ENCODE peak calls at places on chromosomes 11 and 22, in nine cellular contexts. One of them, this sample, is unnamed.

GRCh38 chr11:135074397-135074998 is 662.5 kb upstream of the B3GAT1 start:
- DNase-seq in B cell: no peak
- DNase-seq in stimulated activated CD4-positive, alpha-beta T cell treated with anti-CD3 and anti-CD28 coated beads, Interleukin-4, amount 100 ng/mL, for 1 hour: no peak
- DNase-seq in IMR-90: no peak
- DNase-seq in neuronal stem cell: no peak
- DNase-seq in NAMALWA: no peak
- DNase-seq in EL: no peak
- DNase-seq in OCI-LY7: no peak
- DNase-seq in T-helper 2 cell treated with Interferon-gamma antibody and Interleukin-4, amounts not matched to agents 5 μg/mL and 100 μg/mL, for 36 hours: no peak
- DNase-seq in this sample: no peak

GRCh38 chr11:122748968-122749687 is 89.2 kb upstream of the CRTAM start:
- DNase-seq in B cell: no peak
- DNase-seq in stimulated activated CD4-positive, alpha-beta T cell treated with anti-CD3 and anti-CD28 coated beads, Interleukin-4, amount 100 ng/mL, for 1 hour: peak
- DNase-seq in IMR-90: peak
- DNase-seq in neuronal stem cell: no peak
- DNase-seq in NAMALWA: peak
- DNase-seq in EL: peak
- DNase-seq in OCI-LY7: peak
- DNase-seq in T-helper 2 cell treated with Interferon-gamma antibody and Interleukin-4, amounts not matched to agents 5 μg/mL and 100 μg/mL, for 36 hours: peak
- DNase-seq in this sample: no peak

GRCh38 chr11:125625225-125625593 is 246 bp downstream of the CHEK1 start:
- DNase-seq in B cell: peak
- DNase-seq in stimulated activated CD4-positive, alpha-beta T cell treated with anti-CD3 and anti-CD28 coated beads, Interleukin-4, amount 100 ng/mL, for 1 hour: no peak
- DNase-seq in IMR-90: no peak
- DNase-seq in neuronal stem cell: no peak
- DNase-seq in NAMALWA: no peak
- DNase-seq in EL: no peak
- DNase-seq in OCI-LY7: no peak
- DNase-seq in T-helper 2 cell treated with Interferon-gamma antibody and Interleukin-4, amounts not matched to agents 5 μg/mL and 100 μg/mL, for 36 hours: no peak
- DNase-seq in this sample: no peak

GRCh38 chr11:129691154-129691553 is 124.5 kb upstream of the TMEM45B start:
- DNase-seq in B cell: no peak
- DNase-seq in stimulated activated CD4-positive, alpha-beta T cell treated with anti-CD3 and anti-CD28 coated beads, Interleukin-4, amount 100 ng/mL, for 1 hour: no peak
- DNase-seq in IMR-90: no peak
- DNase-seq in neuronal stem cell: no peak
- DNase-seq in NAMALWA: no peak
- DNase-seq in EL: no peak
- DNase-seq in OCI-LY7: no peak
- DNase-seq in T-helper 2 cell treated with Interferon-gamma antibody and Interleukin-4, amounts not matched to agents 5 μg/mL and 100 μg/mL, for 36 hours: no peak
- DNase-seq in this sample: no peak

GRCh38 chr11:444397-445144 is 2.8 kb upstream of the ANO9 start:
- DNase-seq in B cell: no peak
- DNase-seq in stimulated activated CD4-positive, alpha-beta T cell treated with anti-CD3 and anti-CD28 coated beads, Interleukin-4, amount 100 ng/mL, for 1 hour: no peak
- DNase-seq in IMR-90: peak
- DNase-seq in neuronal stem cell: no peak
- DNase-seq in NAMALWA: no peak
- DNase-seq in EL: peak
- DNase-seq in OCI-LY7: no peak
- DNase-seq in T-helper 2 cell treated with Interferon-gamma antibody and Interleukin-4, amounts not matched to agents 5 μg/mL and 100 μg/mL, for 36 hours: no peak
- DNase-seq in this sample: no peak

GRCh38 chr11:134071766-134072403 is 3.0 kb downstream of the JAM3 start:
- DNase-seq in B cell: no peak
- DNase-seq in stimulated activated CD4-positive, alpha-beta T cell treated with anti-CD3 and anti-CD28 coated beads, Interleukin-4, amount 100 ng/mL, for 1 hour: no peak
- DNase-seq in IMR-90: peak
- DNase-seq in neuronal stem cell: no peak
- DNase-seq in NAMALWA: no peak
- DNase-seq in EL: peak
- DNase-seq in OCI-LY7: no peak
- DNase-seq in T-helper 2 cell treated with Interferon-gamma antibody and Interleukin-4, amounts not matched to agents 5 μg/mL and 100 μg/mL, for 36 hours: no peak
- DNase-seq in this sample: no peak

GRCh38 chr11:33475999-33476398 is 218.8 kb downstream of the HIPK3 start:
- DNase-seq in B cell: no peak
- DNase-seq in stimulated activated CD4-positive, alpha-beta T cell treated with anti-CD3 and anti-CD28 coated beads, Interleukin-4, amount 100 ng/mL, for 1 hour: no peak
- DNase-seq in IMR-90: peak
- DNase-seq in neuronal stem cell: no peak
- DNase-seq in NAMALWA: peak
- DNase-seq in EL: no peak
- DNase-seq in OCI-LY7: peak
- DNase-seq in T-helper 2 cell treated with Interferon-gamma antibody and Interleukin-4, amounts not matched to agents 5 μg/mL and 100 μg/mL, for 36 hours: no peak
- DNase-seq in this sample: no peak

GRCh38 chr11:2542406-2542805 is 97.6 kb downstream of the KCNQ1 start:
- DNase-seq in B cell: no peak
- DNase-seq in stimulated activated CD4-positive, alpha-beta T cell treated with anti-CD3 and anti-CD28 coated beads, Interleukin-4, amount 100 ng/mL, for 1 hour: no peak
- DNase-seq in IMR-90: no peak
- DNase-seq in neuronal stem cell: no peak
- DNase-seq in NAMALWA: no peak
- DNase-seq in EL: no peak
- DNase-seq in OCI-LY7: no peak
- DNase-seq in T-helper 2 cell treated with Interferon-gamma antibody and Interleukin-4, amounts not matched to agents 5 μg/mL and 100 μg/mL, for 36 hours: no peak
- DNase-seq in this sample: no peak

GRCh38 chr22:45891996-45892621 is 84.9 kb downstream of the WNT7B start:
- DNase-seq in B cell: no peak
- DNase-seq in stimulated activated CD4-positive, alpha-beta T cell treated with anti-CD3 and anti-CD28 coated beads, Interleukin-4, amount 100 ng/mL, for 1 hour: no peak
- DNase-seq in IMR-90: no peak
- DNase-seq in neuronal stem cell: no peak
- DNase-seq in NAMALWA: no peak
- DNase-seq in EL: no peak
- DNase-seq in OCI-LY7: no peak
- DNase-seq in T-helper 2 cell treated with Interferon-gamma antibody and Interleukin-4, amounts not matched to agents 5 μg/mL and 100 μg/mL, for 36 hours: no peak
- DNase-seq in this sample: no peak

GRCh38 chr11:56923116-56923515 is 65.6 kb upstream of the OR5AK2 start:
- DNase-seq in B cell: no peak
- DNase-seq in stimulated activated CD4-positive, alpha-beta T cell treated with anti-CD3 and anti-CD28 coated beads, Interleukin-4, amount 100 ng/mL, for 1 hour: no peak
- DNase-seq in IMR-90: no peak
- DNase-seq in neuronal stem cell: no peak
- DNase-seq in NAMALWA: no peak
- DNase-seq in EL: no peak
- DNase-seq in OCI-LY7: no peak
- DNase-seq in T-helper 2 cell treated with Interferon-gamma antibody and Interleukin-4, amounts not matched to agents 5 μg/mL and 100 μg/mL, for 36 hours: no peak
- DNase-seq in this sample: no peak

GRCh38 chr22:39498368-39498767 is 3.7 kb upstream of the MIEF1 start:
- DNase-seq in B cell: no peak
- DNase-seq in stimulated activated CD4-positive, alpha-beta T cell treated with anti-CD3 and anti-CD28 coated beads, Interleukin-4, amount 100 ng/mL, for 1 hour: no peak
- DNase-seq in IMR-90: no peak
- DNase-seq in neuronal stem cell: no peak
- DNase-seq in NAMALWA: no peak
- DNase-seq in EL: no peak
- DNase-seq in OCI-LY7: no peak
- DNase-seq in T-helper 2 cell treated with Interferon-gamma antibody and Interleukin-4, amounts not matched to agents 5 μg/mL and 100 μg/mL, for 36 hours: no peak
- DNase-seq in this sample: no peak

GRCh38 chr11:7514099-7514725 is 413 bp downstream of the PPFIBP2 start:
- DNase-seq in B cell: peak
- DNase-seq in stimulated activated CD4-positive, alpha-beta T cell treated with anti-CD3 and anti-CD28 coated beads, Interleukin-4, amount 100 ng/mL, for 1 hour: peak
- DNase-seq in IMR-90: no peak
- DNase-seq in neuronal stem cell: no peak
- DNase-seq in NAMALWA: peak
- DNase-seq in EL: no peak
- DNase-seq in OCI-LY7: peak
- DNase-seq in T-helper 2 cell treated with Interferon-gamma antibody and Interleukin-4, amounts not matched to agents 5 μg/mL and 100 μg/mL, for 36 hours: no peak
- DNase-seq in this sample: no peak

GRCh38 chr11:15341587-15341986 is 226.9 kb downstream of the INSC start:
- DNase-seq in B cell: no peak
- DNase-seq in stimulated activated CD4-positive, alpha-beta T cell treated with anti-CD3 and anti-CD28 coated beads, Interleukin-4, amount 100 ng/mL, for 1 hour: no peak
- DNase-seq in IMR-90: no peak
- DNase-seq in neuronal stem cell: no peak
- DNase-seq in NAMALWA: no peak
- DNase-seq in EL: no peak
- DNase-seq in OCI-LY7: no peak
- DNase-seq in T-helper 2 cell treated with Interferon-gamma antibody and Interleukin-4, amounts not matched to agents 5 μg/mL and 100 μg/mL, for 36 hours: no peak
- DNase-seq in this sample: no peak

GRCh38 chr11:65556470-65557279 is 1.5 kb downstream of the LTBP3 start:
- DNase-seq in B cell: peak
- DNase-seq in stimulated activated CD4-positive, alpha-beta T cell treated with anti-CD3 and anti-CD28 coated beads, Interleukin-4, amount 100 ng/mL, for 1 hour: no peak
- DNase-seq in IMR-90: no peak
- DNase-seq in neuronal stem cell: no peak
- DNase-seq in NAMALWA: no peak
- DNase-seq in EL: no peak
- DNase-seq in OCI-LY7: no peak
- DNase-seq in T-helper 2 cell treated with Interferon-gamma antibody and Interleukin-4, amounts not matched to agents 5 μg/mL and 100 μg/mL, for 36 hours: no peak
- DNase-seq in this sample: no peak

GRCh38 chr22:41929158-41929896 is 2.7 kb upstream of the TNFRSF13C start:
- DNase-seq in B cell: no peak
- DNase-seq in stimulated activated CD4-positive, alpha-beta T cell treated with anti-CD3 and anti-CD28 coated beads, Interleukin-4, amount 100 ng/mL, for 1 hour: no peak
- DNase-seq in IMR-90: no peak
- DNase-seq in neuronal stem cell: no peak
- DNase-seq in NAMALWA: peak
- DNase-seq in EL: no peak
- DNase-seq in OCI-LY7: peak
- DNase-seq in T-helper 2 cell treated with Interferon-gamma antibody and Interleukin-4, amounts not matched to agents 5 μg/mL and 100 μg/mL, for 36 hours: no peak
- DNase-seq in this sample: no peak

GRCh38 chr11:8095831-8096522 is 15.0 kb downstream of the TUB start:
- DNase-seq in B cell: no peak
- DNase-seq in stimulated activated CD4-positive, alpha-beta T cell treated with anti-CD3 and anti-CD28 coated beads, Interleukin-4, amount 100 ng/mL, for 1 hour: no peak
- DNase-seq in IMR-90: no peak
- DNase-seq in neuronal stem cell: no peak
- DNase-seq in NAMALWA: no peak
- DNase-seq in EL: no peak
- DNase-seq in OCI-LY7: no peak
- DNase-seq in T-helper 2 cell treated with Interferon-gamma antibody and Interleukin-4, amounts not matched to agents 5 μg/mL and 100 μg/mL, for 36 hours: no peak
- DNase-seq in this sample: no peak

GRCh38 chr22:42365337-42365865 is 66.8 kb downstream of the NFAM1 start:
- DNase-seq in B cell: no peak
- DNase-seq in stimulated activated CD4-positive, alpha-beta T cell treated with anti-CD3 and anti-CD28 coated beads, Interleukin-4, amount 100 ng/mL, for 1 hour: no peak
- DNase-seq in IMR-90: no peak
- DNase-seq in neuronal stem cell: no peak
- DNase-seq in NAMALWA: no peak
- DNase-seq in EL: no peak
- DNase-seq in OCI-LY7: no peak
- DNase-seq in T-helper 2 cell treated with Interferon-gamma antibody and Interleukin-4, amounts not matched to agents 5 μg/mL and 100 μg/mL, for 36 hours: no peak
- DNase-seq in this sample: peak

GRCh38 chr22:26395926-26396325 is 33.1 kb upstream of the ASPHD2 start:
- DNase-seq in B cell: no peak
- DNase-seq in stimulated activated CD4-positive, alpha-beta T cell treated with anti-CD3 and anti-CD28 coated beads, Interleukin-4, amount 100 ng/mL, for 1 hour: no peak
- DNase-seq in IMR-90: no peak
- DNase-seq in neuronal stem cell: no peak
- DNase-seq in NAMALWA: no peak
- DNase-seq in EL: no peak
- DNase-seq in OCI-LY7: no peak
- DNase-seq in T-helper 2 cell treated with Interferon-gamma antibody and Interleukin-4, amounts not matched to agents 5 μg/mL and 100 μg/mL, for 36 hours: no peak
- DNase-seq in this sample: no peak

GRCh38 chr22:33579448-33580093 is 340.7 kb downstream of the LARGE1 start:
- DNase-seq in B cell: peak
- DNase-seq in stimulated activated CD4-positive, alpha-beta T cell treated with anti-CD3 and anti-CD28 coated beads, Interleukin-4, amount 100 ng/mL, for 1 hour: peak
- DNase-seq in IMR-90: peak
- DNase-seq in neuronal stem cell: peak
- DNase-seq in NAMALWA: peak
- DNase-seq in EL: peak
- DNase-seq in OCI-LY7: peak
- DNase-seq in T-helper 2 cell treated with Interferon-gamma antibody and Interleukin-4, amounts not matched to agents 5 μg/mL and 100 μg/mL, for 36 hours: peak
- DNase-seq in this sample: peak

GRCh38 chr11:119993732-119994131 is 144.2 kb downstream of the TRIM29 start:
- DNase-seq in B cell: no peak
- DNase-seq in stimulated activated CD4-positive, alpha-beta T cell treated with anti-CD3 and anti-CD28 coated beads, Interleukin-4, amount 100 ng/mL, for 1 hour: no peak
- DNase-seq in IMR-90: no peak
- DNase-seq in neuronal stem cell: no peak
- DNase-seq in NAMALWA: no peak
- DNase-seq in EL: no peak
- DNase-seq in OCI-LY7: no peak
- DNase-seq in T-helper 2 cell treated with Interferon-gamma antibody and Interleukin-4, amounts not matched to agents 5 μg/mL and 100 μg/mL, for 36 hours: no peak
- DNase-seq in this sample: no peak

GRCh38 chr11:1163911-1164735 is 6.4 kb downstream of the MUC5AC start:
- DNase-seq in B cell: peak
- DNase-seq in stimulated activated CD4-positive, alpha-beta T cell treated with anti-CD3 and anti-CD28 coated beads, Interleukin-4, amount 100 ng/mL, for 1 hour: no peak
- DNase-seq in IMR-90: no peak
- DNase-seq in neuronal stem cell: no peak
- DNase-seq in NAMALWA: no peak
- DNase-seq in EL: no peak
- DNase-seq in OCI-LY7: no peak
- DNase-seq in T-helper 2 cell treated with Interferon-gamma antibody and Interleukin-4, amounts not matched to agents 5 μg/mL and 100 μg/mL, for 36 hours: no peak
- DNase-seq in this sample: no peak

This sample was measured in ecto neural progenitor cell.